ENCODE peak calls at places on chromosomes 5 and 9, in ten cellular contexts. K is lower leg skin; L is COR-L47; Z is NCI-H2107; J is stimulated activated naive B cell treated with anti-CD40 and anti-IgM and Interleukin-4, amounts not matched to agents 10 μg/mL and 1 μg/mL and 100 μg/mL, for 72 hours; T is MCF 10A; M is RPMI8226; H is HTR-8/SVneo; A is NCI-H510A treated with DMSO at 0.1 percent for 48 hours; B is body of pancreas. P is an unnamed sample.

GRCh38 chr5:36569456-36569855 is 37.0 kb upstream of the SLC1A3 start:
- DNase-seq in K (no peak), L (no peak), Z (no peak), J (no peak), T (peak; percentile 34), M (no peak), H (no peak), A (no peak), B (no peak), P (no peak)

GRCh38 chr9:37531699-37532098 is 44.5 kb downstream of the FBXO10 start:
- DNase-seq in K (no peak), L (no peak), Z (no peak), J (peak; percentile 26), T (no peak), M (no peak), H (no peak), A (no peak), B (no peak), P (no peak)

GRCh38 chr5:93557205-93557604 is 23.8 kb downstream of the NR2F1-AS1 start:
- DNase-seq in K (no peak), L (no peak), Z (no peak), J (no peak), T (no peak), M (no peak), H (no peak), A (no peak), B (no peak), P (no peak)

GRCh38 chr9:116697341-116697740 is 10.2 kb downstream of the TRIM32 start:
- DNase-seq in K (no peak), L (no peak), Z (no peak), J (no peak), T (no peak), M (no peak), H (no peak), A (no peak), B (no peak), P (no peak)

GRCh38 chr9:25935188-25935587 is 256.9 kb upstream of the TUSC1 start:
- DNase-seq in K (no peak), L (no peak), Z (no peak), J (no peak), T (no peak), M (no peak), H (no peak), A (no peak), B (no peak), P (no peak)

GRCh38 chr9:105693435-105694275 is 686 bp upstream of the TMEM38B start:
- DNase-seq in K (no peak), L (no peak), Z (no peak), J (peak; percentile 1), T (peak; percentile 16), M (peak; percentile 11), H (no peak), A (peak; percentile 32), B (no peak), P (peak; percentile 61)

GRCh38 chr5:156121234-156121633 is 205.7 kb upstream of the SGCD start:
- DNase-seq in K (no peak), L (no peak), Z (no peak), J (no peak), T (peak; percentile 16), M (no peak), H (no peak), A (no peak), B (no peak), P (no peak)

GRCh38 chr5:757931-758697 is 26.4 kb downstream of the ZDHHC11B start:
- DNase-seq in K (peak; percentile 91), L (no peak), Z (no peak), J (no peak), T (no peak), M (no peak), H (no peak), A (peak; percentile 74), B (no peak), P (no peak)

GRCh38 chr9:7216004-7216821 is 458.4 kb downstream of the KDM4C start:
- DNase-seq in K (no peak), L (no peak), Z (no peak), J (no peak), T (peak; percentile 94), M (no peak), H (no peak), A (no peak), B (no peak), P (no peak)

GRCh38 chr5:91092859-91093843 is 290.0 kb downstream of the ARRDC3 start:
- DNase-seq in K (no peak), L (no peak), Z (no peak), J (no peak), T (no peak), M (no peak), H (no peak), A (no peak), B (no peak), P (no peak)